ENCODE peak calls at places on chromosomes 13 and 19, in five cellular contexts. M is activated CD8-positive, alpha-beta T cell treated with anti-CD3 and anti-CD28 coated beads for 36 hours; E is AG08396; S is T-helper 17 cell; L is left ventricle myocardium superior. C is an unnamed sample.

GRCh38 chr19:31306006-31306753 is 43.1 kb downstream of the TSHZ3 start:
- DNase-seq in L (no peak), S (no peak), M (no peak), E (no peak), C (no peak)

GRCh38 chr19:52735734-52736133 is 890 bp upstream of the ZNF611 start:
- DNase-seq in L (peak), S (no peak), E (no peak), M (peak), C (peak)

GRCh38 chr19:517721-518136 is 10.4 kb downstream of the TPGS1 start:
- DNase-seq in E (no peak), S (no peak), M (no peak), L (no peak), C (no peak)

GRCh38 chr13:79435549-79435948 is 29.5 kb upstream of the RBM26 start:
- DNase-seq in E (no peak), S (no peak), M (no peak), L (no peak), C (no peak)

GRCh38 chr19:32174386-32175113 is 170.9 kb upstream of the ZNF507 start:
- DNase-seq in L (no peak), E (no peak), M (no peak), S (no peak), C (no peak)

GRCh38 chr13:29595380-29596063 is at the start of gene SLC7A1:
- DNase-seq in E (peak), M (peak), S (peak), L (peak), C (peak)

GRCh38 chr13:102227696-102228095 is 174.2 kb downstream of the FGF14 start:
- DNase-seq in S (no peak), E (no peak), M (no peak), L (no peak), C (no peak)

GRCh38 chr19:31253816-31254551 is 95.3 kb downstream of the TSHZ3 start:
- DNase-seq in S (no peak), M (no peak), E (no peak), L (no peak), C (no peak)

GRCh38 chr13:113493315-113493951 is 2.9 kb upstream of the DCUN1D2 start:
- DNase-seq in M (no peak), S (no peak), E (peak), L (no peak), C (no peak)

GRCh38 chr19:39557791-39558622 is 18.0 kb upstream of the EID2 start:
- DNase-seq in L (no peak), M (peak), E (no peak), S (no peak), C (peak)

GRCh38 chr19:49590071-49590970 is 661 bp upstream of the PRR12 start:
- DNase-seq in S (peak), E (peak), M (peak), L (peak), C (peak)

GRCh38 chr19:7908742-7909461 is 5.2 kb downstream of the MAP2K7 start:
- DNase-seq in L (peak), M (no peak), S (no peak), E (no peak), C (no peak)

GRCh38 chr19:14565298-14565679 is 6.6 kb downstream of the NDUFB7 start:
- DNase-seq in M (no peak), L (no peak), E (no peak), S (no peak), C (no peak)

C was measured in activated CD4-positive, alpha-beta memory T cell treated with anti-CD3 and anti-CD28 coated beads for 36 hours.